ENCODE peak calls at places on chromosomes 6 and 20, in ten cellular contexts. T is right lobe of liver, M is body of pancreas, S is Peyer's patch, V is transverse colon, O is endothelial cell of umbilical vein, R is HepG2, I is H1, A is uterus, E is thyroid gland. H is an unnamed sample. For H3K36me3, the result is how much of the 10 kb centered on the place peaks cover.

GRCh38 chr6:100986921-100987320 is 105.8 kb upstream of the ASCC3 start:
- DNase-seq in T (no peak), M (no peak), S (no peak), V (no peak), O (no peak), R (no peak), I (no peak), A (no peak), E (no peak), H (no peak)

GRCh38 chr6:31558631-31559500 is 11.5 kb downstream of the NFKBIL1 start:
- DNase-seq in T (peak), M (peak), S (peak), V (peak), O (peak), R (no peak), I (no peak), A (no peak), E (no peak), H (peak)

GRCh38 chr6:75281643-75282042 is 2.9 kb downstream of the TMEM30A start:
- DNase-seq in T (no peak), M (no peak), S (no peak), V (no peak), O (peak), R (no peak), I (no peak), A (no peak), E (no peak), H (no peak)

GRCh38 chr6:138593100-138593877 is 94.0 kb upstream of the NHSL1 start:
- DNase-seq in T (peak), M (peak), S (peak), V (peak), O (peak), R (peak), I (no peak), A (peak), E (no peak), H (no peak)

GRCh38 chr6:131660195-131660594 is 23.1 kb downstream of the ENPP3 start:
- DNase-seq in T (no peak), M (no peak), S (no peak), V (no peak), O (peak), R (no peak), I (no peak), A (no peak), E (no peak), H (no peak)

GRCh38 chr6:53803081-53803860 is 8.5 kb downstream of the LRRC1 start:
- DNase-seq in T (no peak), M (no peak), S (no peak), V (no peak), O (no peak), R (no peak), I (no peak), A (no peak), E (no peak), H (no peak)

GRCh38 chr6:43926644-43927524 is 156.9 kb downstream of the VEGFA start:
- DNase-seq in T (no peak), M (peak), S (peak), V (peak), O (peak), R (peak), I (peak), A (peak), E (peak), H (no peak)

GRCh38 chr6:32332433-32332832 is 39.3 kb downstream of the TSBP1 start:
- DNase-seq in T (no peak), M (no peak), S (no peak), V (no peak), O (no peak), R (no peak), I (no peak), A (no peak), E (no peak), H (no peak)

GRCh38 chr6:137827977-137828815 is 38.9 kb upstream of the TNFAIP3 start:
- DNase-seq in T (no peak), M (no peak), S (no peak), V (no peak), O (no peak), R (no peak), I (no peak), A (no peak), E (no peak), H (no peak)

GRCh38 chr20:37980383-37980782 is 52.9 kb downstream of the TTI1 start:
- DNase-seq in T (no peak), M (no peak), S (no peak), V (no peak), O (no peak), R (no peak), I (no peak), A (no peak), E (no peak), H (no peak)

GRCh38 chr20:5085380-5085779 is 34.4 kb downstream of the PCNA start:
- DNase-seq in T (peak), M (peak), S (no peak), V (peak), O (no peak), R (no peak), I (no peak), A (no peak), E (peak), H (peak)

DNA sequence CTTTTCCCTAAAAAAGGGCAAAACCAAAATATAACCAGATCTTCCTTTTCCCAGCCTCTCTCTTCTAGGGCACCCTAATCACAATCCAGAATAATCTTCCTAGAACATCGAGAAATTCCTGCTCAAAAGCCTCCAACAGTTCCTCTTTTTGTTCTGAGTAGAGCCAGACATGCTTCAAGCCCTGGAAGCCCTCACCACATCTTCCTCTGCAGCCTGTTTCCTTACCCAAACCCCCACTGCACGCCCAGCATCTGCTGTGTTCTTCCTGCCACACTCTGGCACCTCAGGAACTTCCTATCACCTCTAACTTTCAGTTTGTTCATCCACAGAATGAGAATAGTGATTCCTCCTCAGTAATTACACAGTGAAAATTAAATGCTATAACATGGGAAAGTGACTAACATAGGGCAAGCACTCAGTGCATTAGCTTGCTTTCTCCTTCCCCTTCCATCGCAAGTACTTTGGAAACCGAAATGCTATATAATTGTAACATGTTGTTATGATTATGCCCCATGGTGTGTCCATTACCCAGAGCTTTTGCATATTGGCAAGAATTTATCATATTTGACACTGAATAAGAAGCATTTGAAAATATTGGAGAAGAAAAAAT is 26.3 kb downstream of the C6orf89 start:
- DNase-seq in T (no peak), M (peak), S (peak), V (no peak), O (peak), R (no peak), I (no peak), A (no peak), E (no peak), H (no peak)
- TF ChIP-seq POLR2A in T (no peak), M (no peak), S (no peak), V (no peak), O (no peak), R (no peak), I (no peak), A (no peak), E (no peak), H (no peak)

DNA sequence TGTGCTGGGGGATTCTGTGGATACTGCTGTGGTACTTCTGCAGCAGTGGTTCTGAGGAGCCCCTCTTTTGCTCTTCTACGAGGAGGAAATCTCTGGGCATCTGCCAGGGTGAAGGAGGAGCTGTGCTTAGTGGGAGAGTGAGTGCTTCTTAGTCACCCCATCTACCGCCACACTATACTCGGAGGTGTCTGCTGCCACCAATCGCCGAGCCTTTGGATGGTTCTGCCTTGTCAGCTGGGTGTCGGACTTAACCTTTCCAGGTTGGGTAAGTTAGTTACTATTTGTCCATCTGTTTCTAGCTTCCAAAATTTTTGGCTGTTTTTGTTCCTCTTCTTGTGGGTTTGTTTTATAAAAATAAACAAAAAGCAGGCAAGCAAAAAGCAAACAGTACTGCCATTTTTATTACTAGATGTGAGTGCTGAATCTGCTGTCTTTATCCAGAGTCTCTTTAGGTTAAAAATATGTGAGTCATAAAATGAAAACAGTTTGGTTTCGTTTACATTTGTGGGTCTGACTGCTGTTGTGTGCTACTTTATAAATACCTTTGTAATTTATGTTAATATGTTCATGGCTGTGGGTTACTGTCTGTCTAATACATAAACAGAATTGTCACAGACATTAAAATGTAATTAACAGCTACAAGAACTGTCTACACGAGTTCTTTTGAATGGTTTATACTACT is 89.1 kb downstream of the ARID1B start:
- DNase-seq in T (no peak), M (no peak), S (no peak), V (peak), O (peak), R (no peak), I (no peak), A (no peak), E (peak), H (no peak)
- TF ChIP-seq CTCF in T (no peak), M (no peak), S (no peak), V (no peak), O (no peak), R (no peak), I (no peak), A (no peak), E (no peak), H (peak)

GRCh38 chr6:147903321-147903720 is 394.8 kb downstream of the SAMD5 start:
- DNase-seq in T (no peak), M (no peak), S (no peak), V (no peak), O (no peak), R (no peak), I (no peak), A (no peak), E (no peak), H (no peak)

GRCh38 chr6:147904416-147904815 is 395.9 kb downstream of the SAMD5 start:
- DNase-seq in T (no peak), M (no peak), S (no peak), V (no peak), O (no peak), R (no peak), I (no peak), A (no peak), E (no peak), H (no peak)

GRCh38 chr6:147906361-147906760 is 397.9 kb downstream of the SAMD5 start:
- DNase-seq in T (no peak), M (no peak), S (no peak), V (no peak), O (no peak), R (no peak), I (no peak), A (no peak), E (no peak), H (no peak)

GRCh38 chr6:147905721-147906120 is 397.2 kb downstream of the SAMD5 start:
- DNase-seq in T (no peak), M (no peak), S (no peak), V (no peak), O (no peak), R (no peak), I (no peak), A (no peak), E (no peak), H (no peak)

DNA sequence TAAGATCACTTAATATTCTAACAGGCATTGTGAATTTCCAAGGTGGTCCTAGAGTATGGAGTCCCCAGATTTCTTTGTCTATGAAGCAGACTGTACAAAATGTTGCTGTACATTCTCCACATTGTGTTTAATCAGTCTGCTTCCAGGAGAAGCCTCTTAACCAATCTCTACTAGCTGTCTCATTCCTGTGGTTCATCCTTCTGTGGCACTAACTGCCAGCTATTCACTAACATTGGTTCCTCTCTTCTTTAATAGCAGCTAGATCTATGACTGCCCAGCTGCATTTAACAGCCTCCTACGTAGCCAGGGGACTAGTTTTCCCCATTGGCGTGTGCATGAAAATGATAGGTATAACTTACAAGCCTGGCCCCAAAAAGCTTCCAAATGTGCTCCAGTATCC is 395.4 kb downstream of the SAMD5 start:
- DNase-seq in T (no peak), M (no peak), S (no peak), V (no peak), O (no peak), R (no peak), I (no peak), A (no peak), E (no peak), H (no peak)
- H3K36me3 ChIP-seq in T (under half), M (under half), S (under half), V (under half), O (under half), R (under half), I (under half), A (under half), E (under half), H (under half)

DNA sequence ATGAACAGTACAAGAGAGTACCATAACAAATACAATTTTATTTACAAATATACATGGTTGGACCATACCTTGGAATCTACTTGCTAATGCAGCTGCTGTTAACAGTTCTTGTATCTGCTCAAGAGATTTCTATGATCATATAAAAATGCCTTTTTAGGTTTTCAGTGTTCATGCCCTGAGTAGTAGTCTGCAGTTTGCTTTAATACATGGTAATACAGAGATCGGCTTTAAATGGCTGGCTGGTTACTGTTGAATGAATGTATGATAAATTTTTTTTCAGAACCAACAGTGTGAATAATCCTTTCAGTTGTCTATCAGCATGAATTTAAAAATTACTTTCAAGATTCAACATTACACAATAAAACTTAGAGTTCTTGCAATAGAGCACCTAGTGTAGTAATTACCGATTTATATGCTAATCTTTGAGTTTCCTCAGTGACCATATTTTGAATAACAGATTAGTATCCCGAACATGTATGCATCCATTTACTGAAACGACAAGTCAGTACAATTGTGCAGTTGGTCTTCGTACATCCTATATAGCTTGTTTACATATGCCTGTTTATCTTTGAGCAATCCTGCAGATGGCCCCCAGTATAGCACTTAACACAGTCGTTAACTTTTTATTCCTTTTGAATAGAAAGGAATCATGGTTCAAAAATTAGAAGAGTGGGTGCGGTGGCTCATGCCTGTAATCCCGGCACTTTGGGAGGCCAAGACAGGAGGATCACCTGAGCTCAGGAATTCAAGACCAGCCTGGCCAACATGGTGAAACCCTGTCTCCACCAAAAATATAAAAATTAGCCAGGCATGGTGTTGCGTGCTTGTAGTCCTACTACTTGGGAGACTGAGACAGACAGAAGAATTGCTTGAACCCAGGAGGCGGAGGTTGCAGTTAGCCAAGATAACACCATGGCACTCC is 6.4 kb downstream of the SRSF6 start:
- DNase-seq in T (no peak), M (no peak), S (no peak), V (no peak), O (no peak), R (no peak), I (no peak), A (no peak), E (no peak), H (no peak)
- TF ChIP-seq POLR2A in T (no peak), M (no peak), S (no peak), V (peak), O (no peak), R (peak), I (no peak), A (no peak), E (no peak), H (no peak)

GRCh38 chr6:12034831-12035230 is 22.7 kb downstream of the HIVEP1 start:
- DNase-seq in T (no peak), M (no peak), S (no peak), V (no peak), O (no peak), R (no peak), I (no peak), A (no peak), E (no peak), H (no peak)
- TF ChIP-seq CTCF in T (no peak), M (peak), S (peak), V (no peak), O (no peak), R (peak), I (no peak), A (no peak), E (no peak), H (no peak)

DNA sequence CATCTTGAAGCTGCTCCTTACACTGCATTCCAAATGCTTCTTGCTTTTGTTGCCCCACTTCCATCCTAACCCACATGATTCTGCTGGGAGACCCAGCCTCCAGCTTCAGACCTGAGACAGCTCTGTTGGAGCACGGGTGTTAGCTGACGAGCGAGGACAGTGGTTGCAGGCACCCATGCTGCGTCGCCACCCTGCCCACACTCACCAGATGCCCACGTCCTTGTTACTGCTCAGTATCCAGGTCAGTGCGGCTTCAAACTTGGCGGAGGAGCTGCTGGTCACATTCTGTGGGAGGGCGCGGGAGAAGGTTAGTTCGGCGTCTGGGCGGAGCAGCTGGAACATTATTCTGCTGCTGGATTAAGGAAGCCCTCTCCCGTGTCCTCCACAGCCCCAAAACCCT is 9.0 kb downstream of the LEMD2 start:
- DNase-seq in T (no peak), M (no peak), S (no peak), V (no peak), O (no peak), R (no peak), I (no peak), A (no peak), E (no peak), H (no peak)
- H3K36me3 ChIP-seq in T (under half), M (half or more), S (under half), V (half or more), O (half or more), R (under half), I (half or more), A (under half), E (half or more), H (half or more)

GRCh38 chr6:88445188-88445958 is 279.2 kb upstream of the CNR1 start:
- DNase-seq in T (no peak), M (no peak), S (no peak), V (no peak), O (peak), R (no peak), I (no peak), A (no peak), E (no peak), H (no peak)

GRCh38 chr6:88443554-88443953 is 277.4 kb upstream of the CNR1 start:
- DNase-seq in T (no peak), M (no peak), S (no peak), V (no peak), O (no peak), R (no peak), I (no peak), A (no peak), E (no peak), H (no peak)

GRCh38 chr6:88442731-88443130 is 276.6 kb upstream of the CNR1 start:
- DNase-seq in T (no peak), M (peak), S (no peak), V (no peak), O (no peak), R (no peak), I (no peak), A (no peak), E (no peak), H (no peak)
- TF ChIP-seq POLR2A in T (no peak), M (no peak), S (no peak), V (no peak), O (no peak), R (no peak), I (no peak), A (no peak), E (no peak), H (no peak)

GRCh38 chr6:105793132-105793531 is 293.0 kb upstream of the PRDM1 start:
- DNase-seq in T (no peak), M (peak), S (no peak), V (peak), O (no peak), R (no peak), I (no peak), A (no peak), E (no peak), H (peak)
- TF ChIP-seq CTCF in T (peak), M (no peak), S (peak), V (no peak), O (no peak), R (no peak), I (no peak), A (no peak), E (no peak), H (no peak)

DNA sequence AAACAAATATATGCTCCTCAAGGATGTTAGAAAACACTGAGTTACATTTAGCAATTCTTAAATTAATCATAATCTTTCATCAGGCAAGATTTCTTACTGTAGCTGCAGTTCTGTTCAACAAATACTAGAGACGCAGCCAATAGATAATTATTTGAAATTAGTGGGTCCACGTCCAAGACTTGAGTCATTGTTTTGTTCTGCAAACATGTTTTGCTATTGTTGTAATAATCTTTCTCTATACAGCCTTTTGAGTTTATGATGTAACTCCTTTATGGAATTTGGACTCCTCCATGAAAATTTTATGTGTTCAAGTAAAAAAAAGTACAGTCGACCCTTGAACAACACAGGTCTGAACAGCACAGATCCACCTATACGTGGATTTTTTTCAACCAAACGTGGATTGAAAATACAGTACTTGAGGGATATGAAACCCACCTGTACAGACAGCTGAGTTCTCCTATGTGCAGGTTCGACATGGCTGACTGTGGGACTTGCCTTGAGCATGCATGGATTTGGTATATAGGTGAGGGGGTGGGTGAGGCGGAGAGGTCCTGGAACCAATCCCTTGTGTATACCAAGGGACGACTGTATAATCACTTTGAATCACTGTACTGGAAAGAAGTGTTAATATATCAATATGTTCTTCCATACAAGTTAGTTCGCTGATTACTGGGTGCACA is 41.3 kb upstream of the SLC22A16 start:
- DNase-seq in T (no peak), M (no peak), S (no peak), V (no peak), O (no peak), R (peak), I (no peak), A (no peak), E (no peak), H (no peak)
- H3K36me3 ChIP-seq in T (under half), M (under half), S (under half), V (under half), O (under half), R (under half), I (under half), A (under half), E (under half), H (under half)